ENCODE peak calls at places on chromosomes 4 and X, in seven cellular contexts. Y, X, L, A, T, F and W are unnamed samples.

GRCh38 chr4:182906786-182907185 is 10.4 kb downstream of the DCTD start:
- DNase-seq in Y (no peak), X (no peak), L (no peak), A (no peak), T (no peak), F (no peak), W (peak; percentile 38)

GRCh38 chr4:128249787-128250668 is 37.6 kb downstream of the PGRMC2 start:
- DNase-seq in Y (no peak), X (no peak), L (no peak), A (peak; percentile 22), T (no peak), F (no peak), W (no peak)

GRCh38 chr4:10181745-10182445 is 65.3 kb upstream of the WDR1 start:
- DNase-seq in Y (no peak), X (no peak), L (no peak), A (no peak), T (no peak), F (no peak), W (no peak)

GRCh38 chr4:84237008-84237407 is 262.1 kb downstream of the NKX6-1 start:
- DNase-seq in Y (no peak), X (no peak), L (no peak), A (no peak), T (peak; percentile 4), F (no peak), W (no peak)

GRCh38 chr4:141387299-141387698 is 166.6 kb downstream of the ZNF330 start:
- DNase-seq in Y (no peak), X (no peak), L (no peak), A (no peak), T (no peak), F (no peak), W (no peak)

GRCh38 chr4:186726440-186727148 is 2.9 kb upstream of the FAT1 start:
- DNase-seq in Y (peak; percentile 49), X (no peak), L (peak; percentile 70), A (no peak), T (peak; percentile 81), F (peak; percentile 85), W (peak; percentile 93)

GRCh38 chr4:110009526-110009925 is 96.8 kb downstream of the EGF start:
- DNase-seq in Y (no peak), X (no peak), L (no peak), A (no peak), T (no peak), F (no peak), W (no peak)

GRCh38 chr4:113637363-113637762 is 124.2 kb downstream of the CAMK2D start:
- DNase-seq in Y (peak; percentile 23), X (no peak), L (no peak), A (no peak), T (peak; percentile 64), F (no peak), W (no peak)

GRCh38 chr4:172357006-172357405 is 543.8 kb downstream of the GALNTL6 start:
- DNase-seq in Y (no peak), X (no peak), L (no peak), A (no peak), T (no peak), F (no peak), W (no peak)

GRCh38 chrX:70485466-70485865 is 40.8 kb downstream of the DLG3 start:
- DNase-seq in Y (no peak), X (no peak), L (no peak), A (no peak), T (no peak), F (no peak), W (no peak)

GRCh38 chr4:94570558-94570957 is 118.8 kb downstream of the PDLIM5 start:
- DNase-seq in Y (no peak), X (no peak), L (no peak), A (peak; percentile 23), T (no peak), F (no peak), W (no peak)

GRCh38 chrX:1778817-1779216 is 164.0 kb downstream of the ASMT start:
- DNase-seq in Y (no peak), X (no peak), L (no peak), A (no peak), T (no peak), F (no peak), W (no peak)

GRCh38 chr4:128565565-128566186 is 243.8 kb upstream of the JADE1 start:
- DNase-seq in Y (no peak), X (no peak), L (peak; percentile 49), A (peak; percentile 29), T (peak; percentile 26), F (peak; percentile 75), W (peak; percentile 25)

GRCh38 chrX:14922437-14922836 is 49.2 kb downstream of the MOSPD2 start:
- DNase-seq in Y (peak; percentile 68), X (no peak), L (no peak), A (no peak), T (peak; percentile 90), F (no peak), W (peak; percentile 63)

GRCh38 chrX:49039598-49040375 is 3.4 kb downstream of the TFE3 start:
- DNase-seq in Y (peak; percentile 81), X (peak; percentile 9), L (peak; percentile 76), A (peak; percentile 96), T (peak; percentile 92), F (peak; percentile 72), W (peak; percentile 79)

GRCh38 chr4:165692082-165692481 is 181.0 kb upstream of the TLL1 start:
- DNase-seq in Y (no peak), X (no peak), L (no peak), A (no peak), T (no peak), F (no peak), W (no peak)

GRCh38 chrX:106484233-106484632 is 127.5 kb upstream of the RADX start:
- DNase-seq in Y (no peak), X (no peak), L (no peak), A (no peak), T (no peak), F (no peak), W (no peak)

GRCh38 chr4:56186808-56187523 is 200.3 kb downstream of the AASDH start:
- DNase-seq in Y (no peak), X (no peak), L (no peak), A (peak; percentile 5), T (no peak), F (no peak), W (no peak)

GRCh38 chr4:38069271-38069760 is 109.1 kb downstream of the PTTG2 start:
- DNase-seq in Y (peak; percentile 30), X (no peak), L (peak; percentile 77), A (no peak), T (no peak), F (peak; percentile 64), W (peak; percentile 24)

GRCh38 chr4:87078987-87079469 is 141.4 kb downstream of the KLHL8 start:
- DNase-seq in Y (peak; percentile 51), X (no peak), L (no peak), A (no peak), T (peak; percentile 88), F (no peak), W (peak; percentile 43)

GRCh38 chrX:40644821-40645358 is 2.5 kb downstream of the CXorf38 start:
- DNase-seq in Y (no peak), X (peak; percentile 29), L (peak; percentile 80), A (no peak), T (peak; percentile 68), F (peak; percentile 59), W (peak; percentile 74)

GRCh38 chr4:108586778-108587177 is 33.6 kb upstream of the RPL34 start:
- DNase-seq in Y (no peak), X (no peak), L (no peak), A (no peak), T (no peak), F (no peak), W (peak; percentile 8)

GRCh38 chr4:150090836-150091235 is 12.6 kb downstream of the DCLK2 start:
- DNase-seq in Y (peak; percentile 62), X (no peak), L (no peak), A (no peak), T (peak; percentile 73), F (no peak), W (no peak)

GRCh38 chrX:52352551-52352950 is 16.3 kb upstream of the XAGE2 start:
- DNase-seq in Y (no peak), X (no peak), L (no peak), A (no peak), T (no peak), F (peak; percentile 21), W (no peak)

GRCh38 chrX:136047001-136047642 is 61.9 kb downstream of the SLC9A6 start:
- DNase-seq in Y (no peak), X (no peak), L (no peak), A (no peak), T (no peak), F (no peak), W (no peak)

GRCh38 chrX:9494806-9495205 is 29.9 kb downstream of the TBL1X start:
- DNase-seq in Y (no peak), X (no peak), L (no peak), A (no peak), T (peak; percentile 43), F (no peak), W (no peak)

GRCh38 chrX:101999644-102000539 is 68.1 kb upstream of the ZMAT1 start:
- DNase-seq in Y (no peak), X (no peak), L (no peak), A (no peak), T (no peak), F (no peak), W (no peak)

GRCh38 chr4:25486171-25486570 is 109.1 kb downstream of the ANAPC4 start:
- DNase-seq in Y (no peak), X (no peak), L (no peak), A (no peak), T (no peak), F (no peak), W (no peak)

GRCh38 chr4:32061916-32062315 is 1341.7 kb downstream of the PCDH7 start:
- DNase-seq in Y (no peak), X (no peak), L (no peak), A (no peak), T (no peak), F (no peak), W (no peak)

GRCh38 chr4:3392319-3392718 is 49.4 kb upstream of the HGFAC start:
- DNase-seq in Y (no peak), X (no peak), L (no peak), A (no peak), T (no peak), F (no peak), W (no peak)

GRCh38 chrX:2767631-2768455 is 16.0 kb downstream of the XG start:
- DNase-seq in Y (peak; percentile 4), X (no peak), L (peak; percentile 61), A (peak; percentile 95), T (peak; percentile 82), F (peak; percentile 28), W (peak; percentile 21)

GRCh38 chr4:182826391-182826790 is 90.8 kb downstream of the DCTD start:
- DNase-seq in Y (no peak), X (no peak), L (no peak), A (no peak), T (no peak), F (no peak), W (no peak)

GRCh38 chr4:111991797-111992196 is 153.5 kb upstream of the FAM241A start:
- DNase-seq in Y (peak; percentile 3), X (no peak), L (no peak), A (peak; percentile 74), T (peak; percentile 83), F (peak; percentile 3), W (peak; percentile 47)

GRCh38 chr4:13535708-13536361 is 8.5 kb downstream of the NKX3-2 start:
- DNase-seq in Y (no peak), X (no peak), L (no peak), A (peak; percentile 43), T (no peak), F (no peak), W (peak; percentile 5)

GRCh38 chrX:30302957-30303356 is 6.2 kb downstream of the NR0B1 start:
- DNase-seq in Y (no peak), X (no peak), L (no peak), A (no peak), T (peak; percentile 51), F (peak; percentile 16), W (peak; percentile 44)

GRCh38 chrX:20519077-20519617 is 252.4 kb upstream of the RPS6KA3 start:
- DNase-seq in Y (no peak), X (no peak), L (no peak), A (no peak), T (no peak), F (no peak), W (no peak)

GRCh38 chr4:176548571-176548970 is 228.8 kb downstream of the SPCS3 start:
- DNase-seq in Y (no peak), X (no peak), L (no peak), A (no peak), T (peak; percentile 50), F (no peak), W (peak; percentile 51)

GRCh38 chrX:71177327-71177726 is 32.7 kb downstream of the NLGN3 start:
- DNase-seq in Y (no peak), X (no peak), L (no peak), A (no peak), T (peak; percentile 24), F (no peak), W (no peak)